ENCODE peak calls at places on chromosomes 2 and 18, in seven cellular contexts. Q, O, B, H, V, R and S are unnamed samples.

GRCh38 chr2:158518083-158518482 is 61.3 kb downstream of the PKP4 start:
- DNase-seq in H (no peak), V (no peak), R (no peak), Q (peak), O (peak), B (no peak), S (no peak)

GRCh38 chr18:43563780-43564179 is 286.5 kb upstream of the SYT4 start:
- DNase-seq in O (peak), B (no peak), V (peak), R (no peak), H (no peak), Q (peak), S (no peak)

GRCh38 chr2:127888772-127889171 is 3.0 kb upstream of the AMMECR1L start:
- DNase-seq in V (no peak), R (no peak), Q (no peak), B (no peak), O (no peak), H (no peak), S (no peak)

GRCh38 chr2:241109210-241110088 is 7.4 kb upstream of the MTERF4 start:
- DNase-seq in H (peak), R (peak), O (no peak), V (peak), B (no peak), Q (no peak), S (no peak)

GRCh38 chr2:220277445-220277960 is 650.1 kb downstream of the SLC4A3 start:
- DNase-seq in B (peak), Q (peak), H (no peak), V (no peak), R (no peak), O (peak), S (no peak)

GRCh38 chr2:72889991-72890390 is 2.8 kb downstream of the SPR start:
- DNase-seq in V (no peak), O (no peak), Q (no peak), H (no peak), R (peak), B (no peak), S (no peak)

GRCh38 chr2:238505119-238505891 is 78.6 kb downstream of the ASB1 start:
- DNase-seq in V (no peak), H (no peak), O (no peak), R (peak), Q (peak), B (no peak), S (no peak)

GRCh38 chr2:37599688-37600525 is 71.5 kb downstream of the CDC42EP3 start:
- DNase-seq in Q (no peak), R (peak), O (no peak), B (peak), H (peak), V (no peak), S (no peak)

GRCh38 chr2:96760986-96761832 is 507 bp downstream of the CNNM4 start:
- DNase-seq in O (no peak), Q (peak), V (peak), R (peak), B (peak), H (no peak), S (no peak)

GRCh38 chr18:68394705-68395104 is 320.2 kb downstream of the TMX3 start:
- DNase-seq in B (no peak), Q (peak), R (no peak), H (no peak), V (no peak), O (peak), S (no peak)

GRCh38 chr2:234468503-234468902 is 28.4 kb downstream of the ARL4C start:
- DNase-seq in H (no peak), V (no peak), R (no peak), B (no peak), Q (peak), O (no peak), S (no peak)

GRCh38 chr2:204046145-204046544 is 109.6 kb downstream of the ICOS start:
- DNase-seq in V (no peak), B (no peak), R (no peak), H (no peak), Q (no peak), O (no peak), S (no peak)

GRCh38 chr2:221958224-221958623 is 340.6 kb downstream of the PAX3 start:
- DNase-seq in V (peak), O (no peak), Q (peak), B (no peak), R (no peak), H (no peak), S (no peak)

GRCh38 chr2:139963863-139964355 is 1183.7 kb upstream of the NXPH2 start:
- DNase-seq in B (no peak), H (no peak), O (no peak), Q (no peak), V (no peak), R (no peak), S (no peak)

GRCh38 chr2:98795903-98796676 is 65.2 kb upstream of the MGAT4A start:
- DNase-seq in B (no peak), V (no peak), Q (no peak), R (no peak), H (no peak), O (no peak), S (no peak)

GRCh38 chr2:145598434-145598833 is 1078.5 kb upstream of the ZEB2 start:
- DNase-seq in R (no peak), V (no peak), O (peak), H (no peak), Q (peak), B (no peak), S (no peak)

GRCh38 chr2:208266641-208267335 is 733 bp downstream of the PIKFYVE start:
- DNase-seq in B (no peak), R (no peak), Q (peak), V (no peak), O (peak), H (no peak), S (no peak)
- TF ChIP-seq CTCF in B (no peak), R (no peak), Q (no peak), V (no peak), O (no peak), H (no peak), S (no peak)

GRCh38 chr2:71452565-71452964 is 796 bp upstream of the DYSF start:
- DNase-seq in Q (peak), V (peak), B (no peak), O (peak), H (no peak), R (no peak), S (peak)
- TF ChIP-seq CTCF in Q (peak), V (peak), B (no peak), O (peak), H (no peak), R (no peak), S (no peak)

GRCh38 chr2:168448980-168449379 is 7.1 kb upstream of the CERS6 start:
- DNase-seq in Q (no peak), O (no peak), B (no peak), H (no peak), V (no peak), R (no peak), S (no peak)

GRCh38 chr2:168445960-168446359 is 10.1 kb upstream of the CERS6 start:
- DNase-seq in Q (no peak), R (no peak), H (no peak), V (no peak), B (no peak), O (no peak), S (no peak)

GRCh38 chr2:168441214-168441872 is 14.7 kb upstream of the CERS6 start:
- DNase-seq in V (no peak), H (no peak), Q (no peak), R (no peak), O (no peak), B (no peak), S (no peak)

GRCh38 chr2:168439536-168439935 is 16.5 kb upstream of the CERS6 start:
- DNase-seq in R (no peak), B (no peak), V (no peak), H (no peak), O (peak), Q (peak), S (no peak)

DNA sequence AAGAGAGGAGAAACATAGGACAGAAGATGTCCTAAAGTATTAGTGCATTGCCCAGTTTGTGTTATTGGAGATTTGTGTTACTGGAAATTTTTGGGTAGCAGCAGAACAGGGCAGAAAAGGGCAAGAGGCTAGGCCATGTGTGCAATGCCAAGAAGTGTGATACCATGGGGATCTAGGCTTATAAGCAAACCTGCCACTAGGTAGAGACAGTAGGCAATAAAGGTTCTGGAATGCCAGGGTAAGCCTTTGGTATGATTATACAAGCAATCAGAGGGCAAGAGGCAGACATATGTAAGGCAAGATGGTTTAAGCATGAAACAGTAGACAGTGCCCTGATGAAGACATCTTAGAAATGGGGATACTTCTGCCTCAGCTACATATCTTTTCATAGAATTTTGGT is 12.3 kb upstream of the CERS6 start:
- DNase-seq in Q (no peak), R (no peak), H (no peak), V (no peak), O (no peak), B (no peak), S (no peak)
- TF ChIP-seq CTCF in Q (no peak), R (no peak), H (no peak), V (peak), O (no peak), B (no peak), S (no peak)

DNA sequence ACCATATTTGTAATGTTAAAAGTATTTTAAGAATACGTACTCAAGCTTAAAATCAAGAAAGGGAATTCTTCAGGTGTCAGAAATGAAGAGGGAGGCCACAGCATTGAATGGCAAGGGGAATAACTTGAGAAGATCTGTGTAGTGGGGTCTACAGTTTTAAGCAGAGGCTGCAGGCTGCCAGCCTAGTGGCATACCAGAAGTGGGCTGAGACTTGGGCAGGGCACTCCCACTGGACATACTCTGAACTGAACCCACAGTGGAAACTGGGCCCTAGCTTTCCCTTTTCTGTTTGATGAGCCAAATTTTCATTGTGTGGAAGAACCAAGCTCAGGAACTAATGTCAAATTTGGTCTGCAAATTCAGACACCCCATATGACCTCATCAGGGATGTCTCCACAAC is 238.8 kb downstream of the PTPRM start:
- DNase-seq in R (no peak), B (no peak), V (no peak), Q (no peak), O (no peak), H (no peak), S (no peak)
- TF ChIP-seq CTCF in R (no peak), B (no peak), V (peak), Q (no peak), O (no peak), H (no peak), S (no peak)

DNA sequence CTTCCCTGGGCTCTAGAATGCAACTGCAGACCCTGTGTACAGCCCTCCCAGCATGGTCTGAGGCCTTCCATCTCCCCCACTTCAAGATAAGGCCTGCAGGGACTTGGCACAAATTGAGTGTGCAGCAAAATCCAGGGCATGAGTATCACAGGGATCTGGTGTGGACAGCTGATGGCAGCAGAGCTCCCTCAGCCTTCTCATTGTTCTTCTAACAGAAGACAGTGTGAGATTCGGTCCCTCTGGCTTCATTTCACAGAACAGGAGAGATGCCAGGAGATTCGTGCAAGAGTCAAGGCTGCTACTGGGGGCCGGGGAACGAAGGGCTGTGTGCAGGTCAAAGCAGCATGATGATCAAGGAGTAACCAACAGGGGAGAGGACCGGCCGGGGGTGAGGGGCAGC is 85.8 kb downstream of the UXS1 start:
- DNase-seq in H (no peak), R (no peak), B (no peak), V (no peak), O (peak), Q (peak), S (no peak)
- TF ChIP-seq CTCF in H (no peak), R (no peak), B (no peak), V (peak), O (peak), Q (peak), S (no peak)

GRCh38 chr2:74104839-74105238 is 42.9 kb downstream of the BOLA3 start:
- DNase-seq in Q (peak), V (no peak), B (no peak), H (no peak), R (no peak), O (peak), S (no peak)
- TF ChIP-seq CTCF in Q (peak), V (no peak), B (peak), H (peak), R (peak), O (peak), S (no peak)

GRCh38 chr2:215829261-215829660 is 184.1 kb downstream of the MREG start:
- DNase-seq in R (no peak), O (no peak), V (no peak), Q (no peak), B (no peak), H (no peak), S (no peak)

GRCh38 chr2:215830313-215830712 is 183.0 kb downstream of the MREG start:
- DNase-seq in O (peak), Q (peak), V (no peak), R (no peak), B (peak), H (no peak), S (no peak)

GRCh38 chr2:215826838-215827441 is 186.4 kb downstream of the MREG start:
- DNase-seq in H (no peak), O (peak), V (no peak), B (no peak), Q (peak), R (no peak), S (no peak)

GRCh38 chr2:215826376-215826775 is 187.0 kb downstream of the MREG start:
- DNase-seq in R (no peak), H (no peak), V (no peak), O (no peak), B (no peak), Q (no peak), S (no peak)

DNA sequence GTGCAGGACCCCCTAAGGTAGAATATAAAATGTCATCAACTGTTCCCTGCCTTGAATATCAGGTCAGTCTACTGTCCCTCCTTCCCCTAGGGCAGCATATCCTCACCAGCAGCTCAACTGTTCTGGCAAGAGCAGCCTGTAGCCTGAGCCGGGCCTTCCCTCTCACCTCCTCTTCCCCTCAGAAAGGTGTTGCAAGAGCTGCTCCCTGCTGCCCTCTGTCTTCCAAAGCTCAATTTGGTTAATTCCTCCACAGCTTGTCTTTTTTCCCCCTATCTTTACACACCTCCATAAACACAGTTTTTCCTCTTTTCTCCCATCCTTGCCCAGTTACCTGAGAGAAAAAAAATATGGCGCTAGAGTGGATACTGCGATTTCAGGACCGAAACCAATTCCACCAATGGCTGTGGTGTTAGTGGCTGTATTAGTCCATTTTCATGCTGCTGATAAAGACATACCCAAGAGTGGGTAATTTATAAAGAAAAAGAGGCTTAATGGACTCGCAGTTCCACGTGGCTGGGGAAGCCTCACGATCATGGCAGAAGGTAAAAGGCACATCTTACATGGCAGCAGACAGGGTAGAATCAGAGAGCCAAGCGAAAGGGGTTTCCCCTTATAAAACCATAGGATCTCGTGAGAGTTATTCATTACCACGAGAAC is 184.7 kb downstream of the MREG start:
- DNase-seq in V (peak), H (peak), O (peak), Q (peak), R (peak), B (peak), S (peak)
- TF ChIP-seq CTCF in V (peak), H (peak), O (peak), Q (peak), R (peak), B (peak), S (peak)

DNA sequence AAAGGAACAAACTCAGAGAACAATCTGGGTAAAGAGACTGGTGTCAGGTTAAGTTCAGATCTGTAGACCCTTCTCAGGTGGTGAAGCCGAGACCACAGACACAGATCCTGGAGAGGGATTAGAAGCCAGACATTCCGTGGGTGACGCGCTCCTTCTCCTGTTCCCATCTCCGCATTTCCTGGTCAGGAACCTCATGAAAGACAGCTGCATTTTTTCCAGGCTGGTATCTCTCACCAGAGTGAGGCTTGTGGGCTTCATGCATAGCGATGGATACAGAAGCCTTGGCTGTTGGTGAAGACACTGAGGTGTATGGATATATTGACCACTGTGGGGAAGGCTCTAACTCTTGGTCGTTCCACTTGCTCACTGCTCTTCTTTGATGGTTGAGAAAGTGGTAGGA is 152.6 kb downstream of the FAM210A start:
- DNase-seq in Q (no peak), V (peak), H (no peak), B (no peak), R (no peak), O (no peak), S (no peak)
- TF ChIP-seq CTCF in Q (no peak), V (no peak), H (no peak), B (no peak), R (no peak), O (no peak), S (no peak)

GRCh38 chr2:192373754-192374153 is 179.0 kb upstream of the TMEFF2 start:
- DNase-seq in B (no peak), Q (no peak), R (no peak), V (no peak), O (no peak), H (no peak), S (no peak)

GRCh38 chr2:192377174-192377573 is 182.4 kb upstream of the TMEFF2 start:
- DNase-seq in H (no peak), R (no peak), V (no peak), B (no peak), Q (no peak), O (no peak), S (no peak)

GRCh38 chr2:192373244-192373643 is 178.5 kb upstream of the TMEFF2 start:
- DNase-seq in V (no peak), R (no peak), Q (no peak), H (no peak), B (no peak), O (no peak), S (no peak)
- TF ChIP-seq CTCF in V (no peak), R (no peak), Q (no peak), H (no peak), B (no peak), O (no peak), S (no peak)

DNA sequence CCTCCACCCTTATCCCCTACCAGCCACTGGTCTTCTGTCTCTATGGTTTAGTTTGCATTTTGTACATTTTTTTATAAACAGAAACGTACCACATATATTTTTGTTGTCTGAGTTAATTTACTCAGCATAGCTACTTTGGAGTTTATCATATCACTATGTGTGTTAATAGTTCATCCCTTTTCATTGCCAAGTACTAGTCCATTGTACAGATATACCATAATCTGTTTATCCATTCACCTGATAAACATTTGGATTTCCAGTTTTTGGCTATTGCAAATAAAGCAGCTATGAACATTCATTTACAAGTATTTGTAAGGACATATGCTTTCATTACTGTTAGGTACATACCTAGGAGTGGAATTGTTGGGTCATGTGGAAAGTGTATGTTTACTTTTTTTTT is 123.6 kb downstream of the RHBDD1 start:
- DNase-seq in R (no peak), H (no peak), O (no peak), Q (no peak), V (no peak), B (no peak), S (no peak)
- TF ChIP-seq CTCF in R (no peak), H (no peak), O (no peak), Q (no peak), V (no peak), B (no peak), S (no peak)